ENCODE peak calls at places on chromosomes 3 and 15, in eight cellular contexts. D is PC-9, Q is spleen, W is tibial artery, O is A549, I is keratinocyte, A is left ventricle myocardium inferior, U is brain microvascular endothelial cell. F is an unnamed sample.

GRCh38 chr3:8355346-8355745 is 146.3 kb upstream of the LMCD1 start:
- DNase-seq in D (no peak), Q (no peak), W (no peak), O (no peak), I (no peak), A (no peak), U (no peak), F (no peak)

GRCh38 chr3:39671116-39671515 is 138.3 kb upstream of the MYRIP start:
- DNase-seq in D (no peak), Q (no peak), W (no peak), O (no peak), I (no peak), A (no peak), U (no peak), F (no peak)

GRCh38 chr3:111534701-111535100 is 7.3 kb upstream of the CD96 start:
- DNase-seq in D (peak), Q (no peak), W (no peak), O (no peak), I (no peak), A (no peak), U (peak), F (no peak)

GRCh38 chr3:21464745-21465144 is 286.3 kb downstream of the ZNF385D start:
- DNase-seq in D (no peak), Q (no peak), W (no peak), O (no peak), I (no peak), A (no peak), U (no peak), F (no peak)

GRCh38 chr3:134496481-134497071 is 10.7 kb downstream of the CEP63 start:
- DNase-seq in D (no peak), Q (no peak), W (no peak), O (no peak), I (no peak), A (no peak), U (no peak), F (no peak)

GRCh38 chr15:50058231-50058630 is 60.8 kb downstream of the ATP8B4 start:
- DNase-seq in D (no peak), Q (no peak), W (no peak), O (no peak), I (no peak), A (no peak), U (no peak), F (no peak)

GRCh38 chr3:169510378-169510777 is 153.1 kb downstream of the MECOM start:
- DNase-seq in D (no peak), Q (no peak), W (no peak), O (no peak), I (no peak), A (no peak), U (no peak), F (no peak)

GRCh38 chr3:85567074-85567676 is 608.4 kb downstream of the CADM2 start:
- DNase-seq in D (no peak), Q (no peak), W (peak), O (peak), I (no peak), A (peak), U (peak), F (peak)

GRCh38 chr3:155096303-155097008 is 16.3 kb downstream of the MME start:
- DNase-seq in D (no peak), Q (no peak), W (no peak), O (no peak), I (no peak), A (no peak), U (no peak), F (no peak)

GRCh38 chr3:58779934-58780333 is 113.4 kb upstream of the FAM3D start:
- DNase-seq in D (no peak), Q (no peak), W (no peak), O (peak), I (no peak), A (no peak), U (no peak), F (no peak)

GRCh38 chr3:73401616-73402265 is 223.0 kb downstream of the PDZRN3 start:
- DNase-seq in D (no peak), Q (no peak), W (no peak), O (no peak), I (no peak), A (peak), U (no peak), F (peak)

GRCh38 chr15:98719169-98719515 is 70.8 kb downstream of the IGF1R start:
- DNase-seq in D (no peak), Q (no peak), W (no peak), O (no peak), I (no peak), A (no peak), U (peak), F (no peak)

GRCh38 chr3:129486057-129487035 is 42.1 kb upstream of the RHO start:
- DNase-seq in D (peak), Q (no peak), W (no peak), O (no peak), I (no peak), A (no peak), U (peak), F (no peak)

GRCh38 chr3:184502123-184502667 is 59.4 kb upstream of the EPHB3 start:
- DNase-seq in D (no peak), Q (no peak), W (no peak), O (no peak), I (no peak), A (no peak), U (no peak), F (no peak)

GRCh38 chr3:99562138-99562537 is 76.3 kb upstream of the COL8A1 start:
- DNase-seq in D (no peak), Q (no peak), W (no peak), O (no peak), I (no peak), A (no peak), U (peak), F (no peak)

GRCh38 chr3:127820221-127820870 is 2.0 kb downstream of the MGLL start:
- DNase-seq in D (peak), Q (no peak), W (peak), O (peak), I (no peak), A (no peak), U (no peak), F (no peak)

GRCh38 chr3:73433079-73433478 is 191.7 kb downstream of the PDZRN3 start:
- DNase-seq in D (no peak), Q (no peak), W (no peak), O (no peak), I (no peak), A (no peak), U (no peak), F (no peak)

GRCh38 chr15:63176302-63176701 is 13.1 kb upstream of the RAB8B start:
- DNase-seq in D (no peak), Q (no peak), W (no peak), O (peak), I (peak), A (no peak), U (no peak), F (no peak)

GRCh38 chr15:68389936-68390790 is 41.8 kb downstream of the ITGA11 start:
- DNase-seq in D (no peak), Q (no peak), W (no peak), O (no peak), I (no peak), A (no peak), U (peak), F (peak)

GRCh38 chr3:133563186-133563591 is 10.3 kb upstream of the CDV3 start:
- DNase-seq in D (no peak), Q (no peak), W (no peak), O (no peak), I (no peak), A (no peak), U (no peak), F (no peak)

GRCh38 chr3:72553298-72553697 is 294.9 kb downstream of the SHQ1 start:
- DNase-seq in D (no peak), Q (no peak), W (no peak), O (no peak), I (no peak), A (no peak), U (no peak), F (no peak)

GRCh38 chr15:69805248-69805953 is 292.3 kb downstream of the TLE3 start:
- DNase-seq in D (peak), Q (no peak), W (no peak), O (no peak), I (peak), A (no peak), U (no peak), F (no peak)

GRCh38 chr3:68057637-68058320 is 403.4 kb upstream of the SUCLG2 start:
- DNase-seq in D (no peak), Q (no peak), W (no peak), O (no peak), I (no peak), A (no peak), U (no peak), F (no peak)

GRCh38 chr3:133986302-133986701 is 43.4 kb downstream of the SLCO2A1 start:
- DNase-seq in D (no peak), Q (no peak), W (no peak), O (no peak), I (no peak), A (no peak), U (no peak), F (no peak)

GRCh38 chr3:159821737-159822136 is 166.9 kb upstream of the IL12A start:
- DNase-seq in D (no peak), Q (no peak), W (no peak), O (no peak), I (no peak), A (no peak), U (no peak), F (no peak)

GRCh38 chr3:148077318-148077923 is 620.3 kb upstream of the AGTR1 start:
- DNase-seq in D (no peak), Q (no peak), W (no peak), O (peak), I (no peak), A (no peak), U (no peak), F (no peak)

GRCh38 chr3:52511509-52511908 is 16.4 kb downstream of the STAB1 start:
- DNase-seq in D (no peak), Q (no peak), W (no peak), O (no peak), I (no peak), A (no peak), U (no peak), F (no peak)

GRCh38 chr3:122618614-122619013 is 41.2 kb downstream of the PARP15 start:
- DNase-seq in D (no peak), Q (no peak), W (no peak), O (no peak), I (no peak), A (no peak), U (no peak), F (no peak)

GRCh38 chr15:48722764-48723661 is 77.5 kb upstream of the FBN1 start:
- DNase-seq in D (peak), Q (no peak), W (no peak), O (peak), I (peak), A (no peak), U (peak), F (peak)

GRCh38 chr3:188947401-188947982 is 224.3 kb upstream of the TPRG1 start:
- DNase-seq in D (peak), Q (peak), W (peak), O (peak), I (peak), A (peak), U (peak), F (peak)

GRCh38 chr3:129890125-129890524 is 3.4 kb downstream of the TMCC1 start:
- DNase-seq in D (no peak), Q (no peak), W (no peak), O (no peak), I (no peak), A (no peak), U (no peak), F (no peak)

GRCh38 chr3:123521179-123521969 is 63.5 kb downstream of the HACD2 start:
- DNase-seq in D (no peak), Q (no peak), W (no peak), O (no peak), I (no peak), A (no peak), U (no peak), F (no peak)

DNA sequence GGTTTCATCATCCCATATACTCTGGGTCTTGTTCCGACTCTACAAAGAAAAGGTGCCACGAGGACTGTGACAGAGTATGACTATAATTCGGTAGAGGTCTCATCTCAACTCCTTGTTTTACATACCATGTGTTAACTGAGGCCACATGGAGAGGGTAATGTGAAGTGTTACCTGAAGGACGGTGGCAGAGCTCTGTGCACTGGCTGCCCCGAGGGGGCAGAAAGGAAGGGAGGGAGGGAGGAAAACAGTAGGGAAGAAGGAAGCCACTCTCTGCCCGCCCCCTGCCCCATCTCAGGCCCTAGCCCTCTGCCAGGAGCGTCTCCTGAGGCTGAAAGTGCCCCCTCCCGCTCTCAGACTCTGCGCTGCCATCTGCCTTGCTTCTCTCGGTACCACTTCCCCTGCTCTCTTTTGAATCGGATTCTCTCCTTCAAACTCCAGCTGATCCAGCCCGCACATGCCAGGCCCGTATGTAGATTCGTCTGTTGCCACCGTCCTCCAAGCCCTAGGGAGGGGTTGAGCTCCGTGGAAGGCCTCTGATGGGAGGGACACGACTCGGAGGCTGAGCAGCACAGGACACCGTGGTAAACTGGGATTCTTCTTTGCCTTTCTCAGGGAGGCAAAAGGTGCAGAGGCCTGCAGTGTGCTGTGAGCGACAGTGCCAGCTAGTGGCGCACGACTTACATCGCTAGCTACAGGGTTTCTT is 70.5 kb upstream of the ATP10A start:
- DNase-seq in D (no peak), Q (peak), W (peak), O (peak), I (no peak), A (peak), U (peak), F (peak)
- H3K4me3 ChIP-seq in D (no peak), Q (no peak), W (peak), O (peak), I (no peak), A (peak), U (peak), F (peak)

GRCh38 chr3:197083486-197083885 is 53.9 kb upstream of the MELTF start:
- DNase-seq in D (no peak), Q (no peak), W (no peak), O (peak), I (no peak), A (no peak), U (peak), F (peak)
- H3K27ac ChIP-seq in D (no peak), Q (no peak), W (no peak), O (peak), I (peak), A (no peak), U (peak), F (no peak)

GRCh38 chr3:13549513-13550256 is 760 bp downstream of the FBLN2 start:
- DNase-seq in D (no peak), Q (peak), W (peak), O (no peak), I (no peak), A (no peak), U (no peak), F (no peak)
- H3K4me3 ChIP-seq in D (no peak), Q (peak), W (peak), O (no peak), I (no peak), A (peak), U (peak), F (no peak)

GRCh38 chr3:46942079-46942478 is 34.5 kb downstream of the CCDC12 start:
- DNase-seq in D (no peak), Q (peak), W (no peak), O (no peak), I (no peak), A (no peak), U (no peak), F (no peak)
- H3K27ac ChIP-seq in D (no peak), Q (no peak), W (no peak), O (peak), I (no peak), A (peak), U (no peak), F (peak)

F was measured in adrenal gland.